ENCODE peak calls at places on chromosome X, in nine cellular contexts. D is fibroblast of pulmonary artery, H is neural progenitor cell, F is psoas muscle, U is A549, V is HCT116, C is IMR-90, T is NB4, N is AG09309. W is an unnamed sample.

GRCh38 chrX:149513713-149514427 is 8.8 kb upstream of the IDS start:
- DNase-seq in F (no peak), U (no peak), T (no peak), D (peak; percentile 51), V (no peak), H (no peak), N (no peak), C (peak; percentile 21), W (no peak)

GRCh38 chrX:38458071-38458470 is 103.3 kb upstream of the TSPAN7 start:
- DNase-seq in N (no peak), C (no peak), T (peak; percentile 1), U (peak; percentile 2), V (no peak), D (no peak), H (no peak), F (no peak), W (no peak)

GRCh38 chrX:130680164-130681035 is 222.6 kb downstream of the ENOX2 start:
- DNase-seq in T (no peak), V (no peak), H (no peak), C (peak; percentile 43), U (no peak), D (peak; percentile 42), N (no peak), F (no peak), W (no peak)

GRCh38 chrX:56726609-56727008 is 2.4 kb upstream of the NBDY start:
- DNase-seq in V (no peak), H (peak; percentile 52), C (peak; percentile 61), N (peak; percentile 13), F (no peak), D (peak; percentile 70), T (peak; percentile 58), U (peak; percentile 67), W (peak; percentile 11)

GRCh38 chrX:20863649-20864048 is 510.6 kb upstream of the CNKSR2 start:
- DNase-seq in C (no peak), F (no peak), T (no peak), V (no peak), H (no peak), N (no peak), U (no peak), D (no peak), W (no peak)

GRCh38 chrX:52852110-52852872 is 15.6 kb downstream of the XAGE3 start:
- DNase-seq in H (no peak), C (peak; percentile 43), U (no peak), D (no peak), T (no peak), N (no peak), F (no peak), V (no peak), W (no peak)

GRCh38 chrX:65596270-65596669 is 61.7 kb upstream of the LAS1L start:
- DNase-seq in T (peak; percentile 81), F (no peak), N (peak; percentile 13), U (no peak), H (no peak), V (no peak), D (peak; percentile 50), C (peak; percentile 49), W (no peak)

GRCh38 chrX:71998836-71999509 is 88.3 kb downstream of the NHSL2 start:
- DNase-seq in U (peak; percentile 28), V (peak; percentile 12), T (peak; percentile 55), F (no peak), C (no peak), N (no peak), H (peak; percentile 49), D (peak; percentile 36), W (peak; percentile 43)

GRCh38 chrX:71577682-71578081 is 555 bp upstream of the GCNA start:
- DNase-seq in V (no peak), C (no peak), F (no peak), D (no peak), N (no peak), H (no peak), U (no peak), T (no peak), W (no peak)

GRCh38 chrX:9378980-9379696 is 85.7 kb upstream of the TBL1X start:
- DNase-seq in F (no peak), D (peak; percentile 62), T (peak; percentile 79), N (no peak), U (peak; percentile 7), H (no peak), C (peak; percentile 52), V (no peak), W (peak; percentile 23)

GRCh38 chrX:112849010-112849409 is 8.4 kb upstream of the AMOT start:
- DNase-seq in V (no peak), D (peak; percentile 22), H (no peak), C (peak; percentile 44), F (no peak), T (no peak), U (no peak), N (no peak), W (no peak)

GRCh38 chrX:9880912-9881311 is 86.2 kb upstream of the CLDN34 start:
- DNase-seq in U (no peak), T (no peak), F (no peak), H (no peak), C (no peak), N (no peak), D (no peak), V (no peak), W (no peak)

GRCh38 chrX:47191806-47192401 is 1.7 kb upstream of the UBA1 start:
- DNase-seq in H (no peak), U (no peak), T (peak; percentile 15), D (no peak), V (no peak), N (no peak), C (no peak), F (peak; percentile 42), W (no peak)

DNA sequence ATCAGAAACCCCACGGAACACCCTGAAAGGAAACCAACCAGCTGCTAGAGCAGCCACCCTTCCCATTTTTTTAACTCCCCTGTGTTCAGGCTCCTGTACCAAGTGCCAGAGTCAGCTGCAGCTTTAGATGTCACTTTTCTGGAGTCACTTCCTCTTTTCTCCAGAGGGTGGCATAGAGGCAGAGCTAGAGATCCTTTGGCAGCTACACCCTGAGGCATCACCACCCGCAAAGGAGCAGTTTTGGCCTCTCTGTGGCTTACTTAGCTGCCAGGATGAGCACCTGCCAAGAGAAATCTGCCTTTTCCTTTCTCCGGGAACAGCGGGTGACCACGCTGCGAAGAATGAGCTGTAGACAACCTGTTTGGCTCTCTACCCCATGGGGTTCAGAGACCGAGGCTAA is 58.0 kb upstream of the CHRDL1 start:
- DNase-seq in F (peak; percentile 35), U (peak; percentile 5), D (no peak), N (no peak), C (no peak), V (no peak), T (peak; percentile 24), H (peak; percentile 53), W (peak; percentile 24)
- TF ChIP-seq CTCF in F (no peak), U (peak; percentile 18), D (peak; percentile 23), N (peak; percentile 47), C (peak; percentile 24), V (peak; percentile 15), T (peak; percentile 16), H (peak; percentile 52), W (peak; percentile 16)

GRCh38 chrX:129678176-129678880 is 23.6 kb upstream of the APLN start:
- DNase-seq in F (peak; percentile 77), H (peak; percentile 23), T (peak; percentile 61), U (peak; percentile 69), N (no peak), D (no peak), V (no peak), C (no peak), W (peak; percentile 82)
- TF ChIP-seq CTCF in F (peak; percentile 35), H (peak; percentile 9), T (peak; percentile 10), U (peak; percentile 51), N (no peak), D (no peak), V (no peak), C (no peak), W (peak; percentile 42)

DNA sequence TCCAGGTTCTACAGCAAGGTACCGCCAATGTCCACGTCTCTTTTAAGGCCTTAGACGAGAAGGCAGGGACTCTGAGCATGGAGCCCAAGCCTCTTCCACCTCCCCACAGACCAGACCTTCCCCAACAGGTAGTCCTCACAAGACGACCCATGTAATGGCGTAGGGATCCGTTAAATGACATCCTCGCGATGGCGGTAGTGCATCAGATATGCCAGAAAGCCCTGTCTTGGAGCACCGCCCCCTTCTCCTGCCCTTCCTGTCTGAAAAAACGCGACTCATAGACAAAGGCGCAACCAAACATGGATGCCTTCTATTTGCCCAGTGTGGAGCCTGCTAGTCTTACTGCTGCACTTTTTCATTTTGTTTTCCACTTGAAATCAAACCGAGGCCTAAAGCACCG is 185.4 kb downstream of the OR13H1 start:
- DNase-seq in V (no peak), F (peak; percentile 91), D (no peak), U (peak; percentile 46), C (peak; percentile 88), N (peak; percentile 79), H (no peak), T (no peak), W (no peak)
- TF ChIP-seq CTCF in V (no peak), F (peak; percentile 41), D (no peak), U (no peak), C (peak; percentile 57), N (peak; percentile 55), H (no peak), T (no peak), W (no peak)

GRCh38 chrX:131827935-131828334 is 195.2 kb upstream of the STK26 start:
- DNase-seq in D (peak; percentile 7), H (peak; percentile 79), F (no peak), V (no peak), T (peak; percentile 81), C (no peak), N (no peak), U (peak; percentile 43), W (peak; percentile 44)

GRCh38 chrX:131818297-131818936 is 204.7 kb upstream of the STK26 start:
- DNase-seq in U (no peak), T (no peak), N (no peak), D (no peak), C (no peak), H (no peak), F (no peak), V (no peak), W (no peak)

GRCh38 chrX:131816551-131817136 is 206.5 kb upstream of the STK26 start:
- DNase-seq in H (no peak), U (peak; percentile 58), C (peak; percentile 74), N (peak; percentile 71), V (no peak), F (peak; percentile 65), T (no peak), D (no peak), W (no peak)

GRCh38 chrX:131826572-131826971 is 196.5 kb upstream of the STK26 start:
- DNase-seq in F (no peak), V (no peak), H (no peak), C (no peak), N (no peak), D (no peak), T (no peak), U (no peak), W (no peak)

DNA sequence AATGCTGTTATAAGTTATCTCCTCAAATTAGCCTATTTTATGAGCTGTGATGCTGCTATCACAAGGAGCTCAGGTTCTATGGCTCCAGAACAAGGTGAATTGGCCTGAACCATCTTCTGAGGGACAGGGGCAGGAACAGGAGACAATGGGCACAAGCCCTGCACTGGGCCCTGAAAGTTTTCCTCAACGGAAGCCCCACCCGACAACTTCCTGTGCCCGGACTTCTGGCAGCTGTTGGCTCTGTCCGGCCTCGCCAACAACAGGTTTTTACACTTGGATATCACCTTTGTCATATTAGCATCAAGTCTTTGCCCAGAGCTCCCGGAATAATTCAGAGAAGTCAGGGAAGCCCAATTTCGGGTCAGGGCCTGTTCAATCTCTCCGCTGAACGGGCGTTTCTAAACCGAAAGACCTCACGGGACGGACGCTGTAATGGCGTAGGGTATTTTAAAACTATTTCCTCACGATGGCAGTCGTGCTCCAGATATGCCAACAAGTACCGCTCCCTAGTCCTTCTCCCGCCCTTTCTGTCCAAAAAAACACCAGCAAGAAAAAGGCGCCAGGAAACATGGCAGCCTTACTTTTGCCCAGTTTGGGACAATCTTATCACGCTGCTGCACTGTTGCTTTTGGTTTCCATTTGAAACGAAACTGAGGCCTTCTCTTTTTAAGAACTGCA is 201.0 kb upstream of the STK26 start:
- DNase-seq in C (peak; percentile 85), F (peak; percentile 80), N (peak; percentile 69), D (no peak), H (no peak), T (no peak), V (no peak), U (peak; percentile 18), W (no peak)
- TF ChIP-seq CTCF in C (peak; percentile 70), F (peak; percentile 57), N (peak; percentile 31), D (no peak), H (no peak), T (no peak), V (no peak), U (no peak), W (no peak)

W was measured in Calu3.